ENCODE peak calls at places on chromosomes 6 and 20, in seven cellular contexts. O is GM23248, D is pancreas, R is brain microvascular endothelial cell, N is right lobe of liver, A is uterus, G is Peyer's patch. H is an unnamed sample. For H3K36me3, the result is how much of the 10 kb centered on the place peaks cover.

GRCh38 chr6:6007311-6008113 is 787 bp upstream of the NRN1 start:
- DNase-seq in A (no peak), G (no peak), D (no peak), R (peak), N (no peak), O (peak), H (peak)

GRCh38 chr20:47196091-47197081 is 160.1 kb downstream of the ZMYND8 start:
- DNase-seq in G (peak), N (peak), D (peak), A (peak), R (peak), O (peak), H (peak)

GRCh38 chr6:170231496-170232185 is 59.2 kb downstream of the DLL1 start:
- DNase-seq in R (no peak), A (peak), O (no peak), N (peak), D (no peak), G (no peak), H (no peak)

GRCh38 chr6:134537146-134537555 is 219.2 kb upstream of the SGK1 start:
- DNase-seq in R (peak), A (no peak), O (peak), G (no peak), N (no peak), D (no peak), H (no peak)

GRCh38 chr6:3361312-3362037 is 95.4 kb downstream of the SLC22A23 start:
- DNase-seq in N (no peak), O (no peak), D (no peak), A (no peak), G (no peak), R (no peak), H (no peak)

GRCh38 chr6:139327038-139327437 is 35.2 kb upstream of the TXLNB start:
- DNase-seq in N (no peak), D (no peak), A (no peak), O (no peak), G (no peak), R (no peak), H (no peak)

GRCh38 chr6:34190504-34191122 is 44.7 kb upstream of the GRM4 start:
- DNase-seq in A (no peak), R (no peak), D (no peak), N (no peak), O (no peak), G (no peak), H (no peak)

GRCh38 chr6:43739642-43740091 is 30.3 kb upstream of the VEGFA start:
- DNase-seq in R (no peak), D (no peak), G (no peak), N (no peak), O (no peak), A (no peak), H (no peak)

GRCh38 chr6:87697581-87698552 is 4.2 kb downstream of the AKIRIN2 start:
- DNase-seq in D (no peak), R (peak), O (peak), A (no peak), G (no peak), N (no peak), H (no peak)

GRCh38 chr6:1329708-1330107 is 17.8 kb downstream of the FOXQ1 start:
- DNase-seq in D (no peak), O (no peak), A (no peak), G (no peak), N (no peak), R (no peak), H (no peak)

GRCh38 chr6:35273822-35274559 is 14.5 kb downstream of the ZNF76 start:
- DNase-seq in R (no peak), D (no peak), O (peak), N (no peak), A (no peak), G (no peak), H (no peak)

GRCh38 chr20:12570371-12570770 is 438.4 kb upstream of the SPTLC3 start:
- DNase-seq in R (peak), G (no peak), D (no peak), O (no peak), A (no peak), N (no peak), H (no peak)

GRCh38 chr6:56255370-56255769 is 8.0 kb upstream of the COL21A1 start:
- DNase-seq in R (no peak), O (peak), A (no peak), D (no peak), G (no peak), N (no peak), H (no peak)

GRCh38 chr6:167141667-167142432 is 15.9 kb downstream of the GPR31 start:
- DNase-seq in D (peak), N (peak), O (peak), A (peak), G (peak), R (no peak), H (peak)

GRCh38 chr6:31378062-31378720 is 21.2 kb upstream of the HLA-B start:
- DNase-seq in A (no peak), O (no peak), D (no peak), G (no peak), N (no peak), R (no peak), H (no peak)

GRCh38 chr6:168956884-168957730 is 296.5 kb downstream of the THBS2 start:
- DNase-seq in G (peak), O (peak), R (peak), D (peak), N (peak), A (peak), H (peak)

GRCh38 chr20:23205656-23206055 is 119.5 kb upstream of the CD93 start:
- DNase-seq in A (peak), D (peak), G (no peak), R (no peak), N (no peak), O (peak), H (peak)

GRCh38 chr20:20010639-20011500 is 6.3 kb upstream of the NAA20 start:
- DNase-seq in G (no peak), N (no peak), D (no peak), A (no peak), R (no peak), O (peak), H (no peak)

GRCh38 chr6:165106261-165106660 is 203.1 kb downstream of the C6orf118 start:
- DNase-seq in G (no peak), D (no peak), A (no peak), O (peak), N (no peak), R (no peak), H (no peak)

GRCh38 chr20:62711703-62712101 is 3.1 kb downstream of the NTSR1 start:
- DNase-seq in D (no peak), G (no peak), N (peak), O (no peak), A (no peak), R (no peak), H (no peak)

GRCh38 chr6:136592930-136593673 is 42.9 kb upstream of the MAP7 start:
- DNase-seq in R (peak), N (no peak), O (peak), G (no peak), A (no peak), D (no peak), H (no peak)

GRCh38 chr6:2441881-2442475 is 196.6 kb upstream of the GMDS start:
- DNase-seq in R (no peak), O (peak), D (no peak), A (no peak), N (no peak), G (no peak), H (no peak)

GRCh38 chr6:41939091-41939847 is 2.3 kb downstream of the CCND3 start:
- DNase-seq in A (peak), G (no peak), D (no peak), N (peak), R (no peak), O (peak), H (peak)

GRCh38 chr20:24736131-24736843 is 212.8 kb upstream of the CST7 start:
- DNase-seq in O (no peak), N (no peak), R (no peak), D (no peak), G (no peak), A (no peak), H (no peak)

GRCh38 chr20:2780948-2781347 is 19.5 kb downstream of the CPXM1 start:
- DNase-seq in A (no peak), D (no peak), N (no peak), G (no peak), R (no peak), O (no peak), H (no peak)

GRCh38 chr20:50124496-50124895 is 11.5 kb upstream of the UBE2V1 start:
- DNase-seq in A (no peak), D (no peak), N (no peak), O (no peak), R (no peak), G (no peak), H (no peak)
- H3K27ac ChIP-seq in A (no peak), D (no peak), N (peak), O (no peak), R (no peak), G (no peak), H (no peak)

DNA sequence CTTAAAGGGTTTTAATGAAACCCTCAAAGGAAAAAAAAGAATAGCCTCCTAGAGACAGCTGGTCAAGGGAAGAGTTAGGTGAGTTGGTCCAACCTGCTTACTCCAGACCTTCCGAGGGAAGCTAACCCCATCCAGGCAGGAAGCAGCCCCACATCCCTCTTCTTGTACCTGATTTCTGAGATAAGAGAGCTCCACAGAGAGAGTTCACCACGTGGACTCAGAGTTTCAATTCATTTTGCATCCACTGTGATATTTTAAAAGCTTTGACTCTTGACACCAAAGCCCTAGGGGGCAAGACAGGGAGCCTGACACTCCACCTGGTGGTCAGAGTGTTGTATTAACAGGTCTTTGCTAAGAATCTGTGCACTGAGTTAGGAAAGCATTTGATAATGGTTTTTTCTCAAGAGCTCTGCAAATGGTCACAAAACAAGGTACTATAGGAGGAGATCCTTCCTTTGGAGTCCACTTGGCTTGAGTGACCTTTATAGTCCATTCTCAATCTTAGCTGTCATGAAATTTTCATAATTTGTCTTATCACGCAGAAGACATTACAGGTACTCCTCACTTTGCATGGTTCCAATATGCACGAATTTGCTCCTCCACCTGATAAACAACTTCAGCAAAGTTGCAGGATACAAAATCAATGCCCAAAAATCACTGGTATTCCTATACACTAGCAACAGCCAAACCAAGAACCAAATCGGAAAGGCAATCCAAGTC is 56.1 kb upstream of the RIPOR2 start:
- DNase-seq in A (peak), O (peak), G (peak), N (no peak), R (no peak), D (peak), H (peak)
- H3K4me3 ChIP-seq in A (no peak), O (no peak), G (no peak), N (no peak), R (no peak), D (no peak), H (no peak)

DNA sequence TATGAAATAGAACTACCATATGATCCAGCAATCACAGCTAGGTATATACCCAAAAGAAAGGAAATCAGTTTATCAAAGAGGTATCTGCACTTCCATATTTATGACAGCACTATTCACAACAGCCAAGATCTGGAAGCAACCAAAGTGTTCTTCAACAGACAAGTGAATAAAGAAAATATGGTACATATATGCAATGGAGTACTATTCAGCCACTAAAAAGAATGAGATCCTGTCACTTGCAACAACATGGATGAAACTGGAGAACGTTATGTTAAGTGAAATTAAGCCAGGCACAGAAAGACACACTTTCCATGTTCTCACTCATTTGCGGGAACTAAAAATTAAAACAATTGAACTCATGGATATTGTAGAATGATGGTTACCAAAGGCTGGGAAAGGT is 15.3 kb downstream of the PCNA start:
- DNase-seq in D (no peak), O (no peak), N (no peak), G (no peak), R (no peak), A (no peak), H (no peak)
- H3K36me3 ChIP-seq in D (under half), O (under half), N (under half), G (under half), R (half or more), A (under half), H (half or more)

DNA sequence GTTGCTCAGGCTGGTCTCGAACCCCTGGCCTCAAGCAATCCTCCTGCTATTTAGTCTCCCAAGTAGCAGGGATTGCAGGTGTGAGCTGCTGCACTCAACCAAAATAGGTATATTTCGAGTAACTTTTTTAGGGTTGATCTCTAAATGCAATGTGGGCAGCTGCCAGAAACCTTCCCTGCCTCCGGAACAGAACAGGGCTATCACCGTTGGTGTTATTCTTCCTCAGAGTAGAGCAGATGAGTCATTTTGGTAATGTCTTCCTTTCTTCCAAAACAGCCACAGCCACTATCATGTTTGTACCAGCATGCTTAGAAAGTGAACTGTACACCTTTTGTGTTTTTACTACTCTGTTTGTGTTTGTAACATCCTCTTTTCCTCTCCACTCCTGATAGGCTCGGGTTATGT is 44.1 kb downstream of the SNX9 start:
- DNase-seq in N (no peak), D (no peak), O (peak), G (no peak), A (no peak), R (peak), H (no peak)
- H3K27ac ChIP-seq in N (no peak), D (no peak), O (peak), G (no peak), A (peak), R (no peak), H (no peak)

DNA sequence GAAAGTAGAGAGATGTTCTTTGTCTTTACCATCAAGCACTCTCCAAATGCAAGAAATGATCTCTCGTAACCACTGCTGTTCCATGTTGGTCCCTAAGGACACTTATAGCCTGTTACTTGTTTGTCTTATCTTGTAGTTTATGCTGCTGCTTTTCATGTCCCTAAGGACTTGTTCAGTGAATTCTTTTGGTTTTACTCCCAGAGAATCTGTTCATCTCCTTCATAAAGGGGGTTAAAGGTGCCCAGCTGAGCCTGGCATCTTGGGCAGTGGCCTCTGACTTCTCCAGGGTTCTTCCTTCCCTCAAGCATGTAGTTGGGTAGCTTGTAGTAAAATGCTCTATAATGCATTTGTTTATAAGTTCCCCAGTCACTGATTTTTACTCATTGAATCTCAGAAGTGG is 864 bp upstream of the PKIG start:
- DNase-seq in O (no peak), N (no peak), G (no peak), A (no peak), D (no peak), R (no peak), H (no peak)
- H3K4me3 ChIP-seq in O (peak), N (no peak), G (no peak), A (no peak), D (no peak), R (no peak), H (no peak)

H was measured in heart right ventricle.